ENCODE peak calls at places on chromosome 12, in four cellular contexts. L, F, Q and K are unnamed samples.

GRCh38 chr12:2382391-2383155 is 329.8 kb downstream of the CACNA1C start:
- DNase-seq in Q (no peak), L (no peak), F (no peak), K (no peak)

GRCh38 chr12:15757553-15758255 is 31.5 kb downstream of the EPS8 start:
- DNase-seq in F (no peak), L (no peak), Q (no peak), K (no peak)

GRCh38 chr12:26869908-26870459 is 37.0 kb upstream of the ITPR2 start:
- DNase-seq in Q (no peak), L (no peak), F (no peak), K (no peak)

GRCh38 chr12:118611295-118611694 is 234.9 kb downstream of the SUDS3 start:
- DNase-seq in Q (peak), L (no peak), F (no peak), K (peak)

GRCh38 chr12:92133795-92134637 is 11.6 kb downstream of the BTG1 start:
- DNase-seq in F (no peak), Q (peak), L (no peak), K (no peak)

GRCh38 chr12:103928736-103929050 is 1.5 kb upstream of the HSP90B1 start:
- DNase-seq in F (no peak), Q (no peak), L (no peak), K (no peak)

GRCh38 chr12:30437616-30438015 is 258.1 kb downstream of the IPO8 start:
- DNase-seq in Q (no peak), F (no peak), L (no peak), K (no peak)

GRCh38 chr12:130953783-130954543 is at the start of gene ADGRD1:
- DNase-seq in F (peak), Q (no peak), L (no peak), K (no peak)

GRCh38 chr12:123956249-123956648 is 16.4 kb downstream of the CCDC92 start:
- DNase-seq in F (no peak), Q (no peak), L (no peak), K (no peak)

GRCh38 chr12:26803552-26803951 is 29.4 kb downstream of the ITPR2 start:
- DNase-seq in L (no peak), F (no peak), Q (no peak), K (no peak)

GRCh38 chr12:78120866-78121590 is 290.3 kb downstream of the NAV3 start:
- DNase-seq in F (no peak), Q (peak), L (no peak), K (no peak)

GRCh38 chr12:117685115-117685926 is 283.5 kb downstream of the KSR2 start:
- DNase-seq in L (peak), F (peak), Q (peak), K (peak)

GRCh38 chr12:92973614-92974013 is 44.5 kb upstream of the EEA1 start:
- DNase-seq in L (no peak), F (no peak), Q (no peak), K (no peak)

GRCh38 chr12:68324531-68324930 is 7.6 kb downstream of the MDM1 start:
- DNase-seq in F (no peak), Q (no peak), L (no peak), K (no peak)

GRCh38 chr12:124098101-124098757 is 125.2 kb downstream of the ZNF664 start:
- DNase-seq in F (no peak), Q (no peak), L (no peak), K (no peak)

GRCh38 chr12:55034218-55034617 is 14.4 kb downstream of the NEUROD4 start:
- DNase-seq in F (no peak), Q (no peak), L (no peak), K (no peak)

GRCh38 chr12:76032043-76032981 is 736 bp upstream of the PHLDA1 start:
- DNase-seq in Q (peak), F (peak), L (no peak), K (peak)

GRCh38 chr12:24408305-24408704 is 458.8 kb upstream of the SOX5 start:
- DNase-seq in Q (no peak), L (no peak), F (no peak), K (no peak)

GRCh38 chr12:110436231-110436630 is 13.9 kb downstream of the ARPC3 start:
- DNase-seq in F (no peak), L (no peak), Q (no peak), K (no peak)

GRCh38 chr12:104427547-104427938 is 29.2 kb upstream of the CHST11 start:
- DNase-seq in Q (no peak), L (no peak), F (no peak), K (no peak)

GRCh38 chr12:93191956-93192355 is 185.8 kb upstream of the NUDT4 start:
- DNase-seq in Q (no peak), F (no peak), L (no peak), K (no peak)

GRCh38 chr12:113486722-113487121 is 15.1 kb upstream of the LHX5 start:
- DNase-seq in L (no peak), Q (no peak), F (no peak), K (no peak)

GRCh38 chr12:1491983-1492697 is 102.2 kb downstream of the FBXL14 start:
- DNase-seq in L (no peak), Q (no peak), F (peak), K (no peak)

GRCh38 chr12:106223485-106224391 is 24.1 kb downstream of the CKAP4 start:
- DNase-seq in Q (peak), L (no peak), F (peak), K (peak)

GRCh38 chr12:19208456-19208855 is 78.9 kb downstream of the PLEKHA5 start:
- DNase-seq in L (no peak), F (no peak), Q (no peak), K (no peak)

GRCh38 chr12:31260840-31261239 is 65.1 kb downstream of the SINHCAF start:
- DNase-seq in Q (no peak), L (no peak), F (no peak), K (no peak)

GRCh38 chr12:131459666-131460365 is 251.1 kb upstream of the SFSWAP start:
- DNase-seq in L (no peak), F (no peak), Q (no peak), K (no peak)

GRCh38 chr12:12723147-12723680 is 6.0 kb downstream of the CDKN1B start:
- DNase-seq in F (no peak), L (no peak), Q (no peak), K (no peak)

GRCh38 chr12:49705479-49706267 is 1.5 kb downstream of the FMNL3 start:
- DNase-seq in Q (peak), F (peak), L (no peak), K (peak)

GRCh38 chr12:55847033-55847432 is 4.3 kb upstream of the MMP19 start:
- DNase-seq in Q (no peak), L (no peak), F (no peak), K (no peak)

GRCh38 chr12:64028541-64028940 is 184.0 kb downstream of the SRGAP1 start:
- DNase-seq in Q (no peak), L (no peak), F (no peak), K (no peak)

GRCh38 chr12:108193922-108194321 is 64.8 kb downstream of the WSCD2 start:
- DNase-seq in L (no peak), F (peak), Q (peak), K (peak)

GRCh38 chr12:26429070-26429691 is 233.8 kb downstream of the SSPN start:
- DNase-seq in Q (no peak), F (no peak), L (no peak), K (no peak)

GRCh38 chr12:103505371-103506236 is 9.8 kb upstream of the C12orf42 start:
- DNase-seq in F (no peak), L (no peak), Q (no peak), K (no peak)

GRCh38 chr12:67151891-67152290 is 117.3 kb upstream of the CAND1 start:
- DNase-seq in Q (no peak), L (no peak), F (no peak), K (no peak)

GRCh38 chr12:132490481-132491348 is 764 bp downstream of the FBRSL1 start:
- DNase-seq in Q (peak), L (no peak), F (peak), K (no peak)

DNA sequence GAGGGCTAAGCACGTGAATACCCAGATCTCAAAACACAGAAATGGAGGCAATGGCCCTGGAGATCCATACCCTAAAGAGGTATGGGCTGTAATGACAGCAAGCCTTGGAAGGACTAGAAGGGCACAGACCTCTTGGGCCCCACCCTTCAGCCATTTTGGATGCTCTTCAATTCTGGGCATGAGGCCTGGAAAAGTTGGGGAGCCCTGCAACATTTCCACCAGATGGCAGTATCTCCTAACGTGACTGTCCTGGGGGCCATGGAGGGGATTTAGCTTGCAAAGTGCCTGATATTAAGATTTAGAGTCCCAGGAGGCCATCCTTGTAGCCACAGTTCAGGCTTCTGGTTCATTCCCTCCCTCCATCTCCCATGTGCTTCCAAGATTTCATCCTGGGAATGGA is 30.2 kb downstream of the KCNA5 start:
- DNase-seq in F (peak), Q (peak), L (no peak), K (peak)
- TF ChIP-seq TEAD4 in F (no peak), Q (no peak), L (no peak), K (no peak)

DNA sequence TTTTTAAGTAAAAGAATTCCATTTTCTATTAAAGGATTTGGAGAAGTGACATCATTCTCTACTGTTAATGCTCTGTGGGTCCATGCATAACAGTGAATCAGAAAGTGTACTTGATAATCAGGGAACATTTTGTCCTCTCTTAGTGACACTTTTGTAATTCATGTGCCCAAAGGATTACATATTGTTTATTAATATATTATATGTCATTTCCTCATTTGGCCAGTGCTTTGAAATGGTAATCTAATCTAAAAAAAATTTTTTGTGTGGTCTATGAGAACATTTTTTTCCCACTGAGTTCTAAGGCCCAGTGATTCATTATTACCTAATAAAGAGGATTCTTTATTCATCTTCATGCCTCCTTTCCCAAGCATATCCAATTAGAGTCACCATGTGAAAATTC is 79.7 kb upstream of the MYF6 start:
- DNase-seq in L (no peak), Q (no peak), F (no peak), K (no peak)
- TF ChIP-seq TEAD4 in L (no peak), Q (no peak), F (no peak), K (no peak)

GRCh38 chr12:52394836-52395405 is 9.5 kb upstream of the KRT84 start:
- DNase-seq in F (no peak), L (no peak), Q (no peak), K (no peak)
- TF ChIP-seq TEAD4 in F (no peak), L (no peak), Q (no peak), K (no peak)

DNA sequence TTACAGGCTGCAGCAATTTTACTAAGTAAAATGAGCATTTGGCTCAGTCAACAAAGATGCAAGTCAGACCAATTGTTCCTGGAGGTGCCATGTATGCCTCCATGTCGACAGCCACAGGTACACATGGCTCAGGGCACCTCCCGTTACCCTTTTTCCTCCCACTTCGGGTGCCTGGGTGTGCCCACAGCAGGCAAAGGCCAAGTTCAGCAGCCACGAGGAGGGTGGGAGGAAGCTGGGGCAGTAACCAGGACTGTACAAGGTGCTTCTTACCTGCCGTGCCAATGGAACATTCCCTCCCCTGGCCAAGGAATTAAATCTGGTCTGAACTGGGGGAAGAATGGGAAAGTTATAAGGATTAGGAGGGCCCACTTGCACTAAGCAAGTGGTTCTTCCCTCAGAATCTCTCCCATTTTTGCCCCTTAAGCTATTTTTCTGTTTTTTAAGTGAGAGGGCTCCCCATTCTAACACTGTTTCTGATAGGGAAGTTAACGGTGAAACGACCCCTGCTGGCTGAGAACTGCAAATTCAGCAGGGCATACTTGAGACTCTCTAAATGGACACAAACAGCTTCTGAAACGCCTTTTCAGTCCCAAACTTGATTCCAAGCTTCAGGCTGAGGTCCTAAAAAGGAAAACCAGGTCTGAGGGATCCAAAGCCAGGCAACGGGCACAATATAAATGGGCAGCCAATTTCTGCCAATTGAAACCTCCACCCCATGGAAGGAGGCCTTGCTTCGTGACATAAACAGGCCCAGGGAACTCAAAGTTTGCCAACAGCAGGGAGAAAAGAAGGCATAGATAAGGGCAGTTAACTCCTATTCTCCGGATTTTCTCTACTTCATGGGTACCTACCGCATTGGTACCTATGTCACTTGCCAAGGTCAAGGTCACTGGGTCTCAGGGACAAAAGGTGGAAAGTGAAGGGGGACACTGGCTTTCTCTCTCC is 24.8 kb downstream of the CLECL1 start:
- DNase-seq in Q (peak), L (no peak), F (peak), K (peak)
- TF ChIP-seq TEAD4 in Q (no peak), L (no peak), F (no peak), K (no peak)

GRCh38 chr12:40215977-40216376 is 8.8 kb upstream of the LRRK2 start:
- DNase-seq in Q (no peak), L (no peak), F (no peak), K (no peak)
- TF ChIP-seq TEAD4 in Q (no peak), L (no peak), F (no peak), K (no peak)